ENCODE peak calls at places on chromosomes 11 and 22, in five cellular contexts. One of them, this sample, is unnamed.

GRCh38 chr11:95135155-95135554 is 45.5 kb downstream of the ENDOD1 start:
- DNase-seq in K562: no peak
- DNase-seq in H1: no peak
- DNase-seq in HepG2: no peak
- DNase-seq in GM12878: no peak
- DNase-seq in this sample: no peak

GRCh38 chr22:50207383-50208031 is 6.7 kb downstream of the SELENOO start:
- DNase-seq in HepG2: no peak
- DNase-seq in GM12878: no peak
- DNase-seq in H1: no peak
- DNase-seq in K562: no peak
- DNase-seq in this sample: no peak

GRCh38 chr11:65104628-65105027 is 7.0 kb upstream of the TM7SF2 start:
- DNase-seq in GM12878: no peak
- DNase-seq in K562: no peak
- DNase-seq in HepG2: no peak
- DNase-seq in H1: no peak
- DNase-seq in this sample: no peak

GRCh38 chr22:38455530-38456271 is 702 bp upstream of the KCNJ4 start:
- DNase-seq in H1: peak; percentile 90
- DNase-seq in K562: peak; percentile 80
- DNase-seq in GM12878: no peak
- DNase-seq in HepG2: no peak
- DNase-seq in this sample: no peak

GRCh38 chr11:95659088-95659487 is 130.5 kb downstream of the FAM76B start:
- DNase-seq in K562: no peak
- DNase-seq in HepG2: no peak
- DNase-seq in H1: no peak
- DNase-seq in GM12878: no peak
- DNase-seq in this sample: no peak

GRCh38 chr22:26474687-26475086 is 8.9 kb downstream of the HPS4 start:
- DNase-seq in HepG2: no peak
- DNase-seq in K562: no peak
- DNase-seq in GM12878: no peak
- DNase-seq in H1: no peak
- DNase-seq in this sample: no peak

GRCh38 chr11:128458316-128458715 is 129.0 kb downstream of the ETS1 start:
- DNase-seq in K562: no peak
- DNase-seq in HepG2: no peak
- DNase-seq in H1: no peak
- DNase-seq in GM12878: no peak
- DNase-seq in this sample: no peak

GRCh38 chr22:47552024-47552423 is 789.6 kb downstream of the TBC1D22A start:
- DNase-seq in HepG2: no peak
- DNase-seq in GM12878: no peak
- DNase-seq in K562: no peak
- DNase-seq in H1: no peak
- DNase-seq in this sample: no peak

GRCh38 chr11:75538150-75538942 is 12.6 kb upstream of the GDPD5 start:
- DNase-seq in HepG2: no peak
- DNase-seq in GM12878: no peak
- DNase-seq in H1: no peak
- DNase-seq in K562: no peak
- DNase-seq in this sample: no peak
- TF ChIP-seq EZH2 in HepG2: no peak
- TF ChIP-seq EZH2 in GM12878: no peak
- TF ChIP-seq EZH2 in H1: no peak
- TF ChIP-seq EZH2 in K562: no peak
- TF ChIP-seq EZH2 in this sample: no peak

GRCh38 chr11:105573091-105573490 is 36.8 kb upstream of the GRIA4 start:
- DNase-seq in K562: no peak
- DNase-seq in H1: no peak
- DNase-seq in HepG2: no peak
- DNase-seq in GM12878: no peak
- DNase-seq in this sample: no peak
- TF ChIP-seq CTCF in K562: no peak
- TF ChIP-seq CTCF in H1: no peak
- TF ChIP-seq CTCF in HepG2: no peak
- TF ChIP-seq CTCF in GM12878: no peak
- TF ChIP-seq CTCF in this sample: no peak

DNA sequence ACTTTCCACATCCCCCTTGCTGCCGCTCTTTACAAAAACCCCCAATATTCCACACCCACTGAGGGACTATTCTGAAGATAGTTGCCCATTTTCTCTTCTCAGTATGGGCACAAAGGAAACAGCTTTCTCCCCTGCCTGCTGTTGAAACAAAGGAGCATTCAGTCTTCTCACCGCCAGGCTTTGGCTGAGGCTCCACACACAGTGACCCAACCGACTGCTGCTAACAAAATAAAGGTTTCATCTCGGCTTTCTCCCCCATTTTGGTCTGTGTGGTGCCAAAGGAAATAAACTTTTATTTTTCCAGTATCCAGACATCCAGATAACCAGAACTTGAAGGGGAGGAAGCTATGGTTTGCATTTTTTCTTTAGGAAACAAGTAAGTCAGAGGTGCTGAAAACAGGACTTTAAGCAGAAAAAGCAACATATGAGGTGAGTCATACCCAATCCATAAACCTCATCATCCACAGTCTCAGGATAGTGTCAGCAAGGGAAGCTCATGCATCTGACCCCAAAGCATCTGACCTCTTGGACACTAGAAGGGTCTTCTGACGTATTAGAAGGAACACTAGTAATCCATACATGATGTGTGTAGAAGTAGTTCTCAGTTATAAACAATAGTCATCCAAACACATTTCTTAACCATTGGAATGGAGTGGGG is 6.4 kb downstream of the CLMP start:
- DNase-seq in HepG2: no peak
- DNase-seq in H1: no peak
- DNase-seq in GM12878: no peak
- DNase-seq in K562: no peak
- DNase-seq in this sample: no peak
- TF ChIP-seq ATF3 in HepG2: no peak
- TF ChIP-seq ATF3 in H1: no peak
- TF ChIP-seq ATF3 in GM12878: no peak
- TF ChIP-seq ATF3 in K562: no peak
- TF ChIP-seq ATF3 in this sample: no peak

GRCh38 chr11:76288166-76288978 is 82.1 kb upstream of the WNT11 start:
- DNase-seq in GM12878: no peak
- DNase-seq in HepG2: no peak
- DNase-seq in K562: no peak
- DNase-seq in H1: no peak
- DNase-seq in this sample: no peak

GRCh38 chr11:76287227-76287626 is 80.9 kb upstream of the WNT11 start:
- DNase-seq in H1: no peak
- DNase-seq in HepG2: no peak
- DNase-seq in GM12878: no peak
- DNase-seq in K562: no peak
- DNase-seq in this sample: no peak

GRCh38 chr11:76292583-76293188 is 86.4 kb upstream of the WNT11 start:
- DNase-seq in HepG2: no peak
- DNase-seq in H1: no peak
- DNase-seq in K562: no peak
- DNase-seq in GM12878: no peak
- DNase-seq in this sample: no peak

GRCh38 chr11:76293189-76293631 is 86.9 kb upstream of the WNT11 start:
- DNase-seq in HepG2: no peak
- DNase-seq in K562: no peak
- DNase-seq in GM12878: peak; percentile 71
- DNase-seq in H1: no peak
- DNase-seq in this sample: no peak

GRCh38 chr11:76291576-76292526 is 85.5 kb upstream of the WNT11 start:
- DNase-seq in HepG2: peak; percentile 43
- DNase-seq in K562: no peak
- DNase-seq in H1: no peak
- DNase-seq in GM12878: no peak
- DNase-seq in this sample: no peak
- TF ChIP-seq EZH2 in HepG2: no peak
- TF ChIP-seq EZH2 in K562: no peak
- TF ChIP-seq EZH2 in H1: no peak
- TF ChIP-seq EZH2 in GM12878: no peak
- TF ChIP-seq EZH2 in this sample: no peak